ENCODE peak calls at places on chromosomes 12 and 14, in ten cellular contexts. N, T, Y, I, V, B, G, S, M and E are unnamed samples.

GRCh38 chr14:44803239-44803905 is 158.4 kb downstream of the KLHL28 start:
- DNase-seq in N (no peak), T (peak; percentile 73), Y (peak; percentile 57), I (no peak), V (no peak), B (no peak), G (no peak), S (peak; percentile 29), M (no peak), E (no peak)

GRCh38 chr14:49950275-49951250 is 57.7 kb downstream of the ARF6 start:
- DNase-seq in N (no peak), T (no peak), Y (no peak), I (no peak), V (no peak), B (peak; percentile 81), G (peak; percentile 80), S (no peak), M (peak; percentile 96), E (peak; percentile 91)

GRCh38 chr12:30706476-30706875 is 10.8 kb upstream of the IPO8 start:
- DNase-seq in N (no peak), T (no peak), Y (no peak), I (no peak), V (no peak), B (no peak), G (no peak), S (no peak), M (no peak), E (no peak)

GRCh38 chr12:3119745-3120660 is 42.8 kb downstream of the TSPAN9 start:
- DNase-seq in N (no peak), T (no peak), Y (no peak), I (no peak), V (no peak), B (no peak), G (peak; percentile 81), S (no peak), M (peak; percentile 80), E (no peak)

GRCh38 chr12:56377989-56378316 is 15.3 kb upstream of the APOF start:
- DNase-seq in N (no peak), T (no peak), Y (no peak), I (no peak), V (no peak), B (no peak), G (no peak), S (no peak), M (no peak), E (no peak)

GRCh38 chr14:102726191-102726949 is 50.9 kb upstream of the TRAF3 start:
- DNase-seq in N (no peak), T (no peak), Y (no peak), I (no peak), V (no peak), B (no peak), G (no peak), S (peak; percentile 18), M (no peak), E (no peak)

GRCh38 chr14:89027097-89027740 is 202.8 kb downstream of the TTC8 start:
- DNase-seq in N (peak; percentile 67), T (peak; percentile 32), Y (no peak), I (peak; percentile 47), V (peak; percentile 26), B (peak; percentile 43), G (peak; percentile 79), S (peak; percentile 70), M (peak; percentile 22), E (peak; percentile 59)

GRCh38 chr12:39441189-39441962 is 1.5 kb downstream of the KIF21A start:
- DNase-seq in N (no peak), T (no peak), Y (no peak), I (no peak), V (no peak), B (no peak), G (no peak), S (no peak), M (no peak), E (no peak)

GRCh38 chr14:51093371-51094281 is 1.3 kb downstream of the TRIM9 start:
- DNase-seq in N (peak; percentile 41), T (peak; percentile 84), Y (no peak), I (no peak), V (peak; percentile 39), B (no peak), G (no peak), S (peak; percentile 32), M (no peak), E (peak; percentile 33)

GRCh38 chr14:92941531-92941930 is 18.6 kb downstream of the CHGA start:
- DNase-seq in N (no peak), T (no peak), Y (no peak), I (no peak), V (no peak), B (no peak), G (no peak), S (no peak), M (no peak), E (no peak)

GRCh38 chr12:64395739-64396138 is 5.2 kb upstream of the C12orf56 start:
- DNase-seq in N (no peak), T (no peak), Y (no peak), I (no peak), V (no peak), B (no peak), G (no peak), S (no peak), M (no peak), E (no peak)

GRCh38 chr12:39807043-39807442 is 187.4 kb upstream of the ABCD2 start:
- DNase-seq in N (no peak), T (no peak), Y (no peak), I (no peak), V (no peak), B (no peak), G (no peak), S (peak; percentile 5), M (no peak), E (no peak)

GRCh38 chr12:124463341-124463861 is 104.0 kb downstream of the NCOR2 start:
- DNase-seq in N (no peak), T (no peak), Y (no peak), I (no peak), V (no peak), B (no peak), G (no peak), S (no peak), M (no peak), E (no peak)